ENCODE peak calls at places on chromosome 12, in seven cellular contexts. One of them, this sample, is unnamed. For H3K27me3 and H3K36me3, the result is how much of the 10 kb centered on the place peaks cover.

GRCh38 chr12:49776413-49776812 is 35.1 kb downstream of the TMBIM6 start:
- DNase-seq in Panc1: peak
- DNase-seq in transverse colon: peak
- DNase-seq in body of pancreas: peak
- DNase-seq in heart left ventricle: peak
- DNase-seq in K562: peak
- DNase-seq in DND-41: peak
- DNase-seq in this sample: no peak

GRCh38 chr12:80692114-80692513 is 15.3 kb upstream of the MYF6 start:
- DNase-seq in Panc1: no peak
- DNase-seq in transverse colon: no peak
- DNase-seq in body of pancreas: no peak
- DNase-seq in heart left ventricle: no peak
- DNase-seq in K562: no peak
- DNase-seq in DND-41: no peak
- DNase-seq in this sample: no peak

GRCh38 chr12:1162083-1162760 is 171.2 kb downstream of the ERC1 start:
- DNase-seq in Panc1: no peak
- DNase-seq in transverse colon: no peak
- DNase-seq in body of pancreas: no peak
- DNase-seq in heart left ventricle: no peak
- DNase-seq in K562: no peak
- DNase-seq in DND-41: no peak
- DNase-seq in this sample: no peak

GRCh38 chr12:27284751-27285150 is 40.7 kb downstream of the STK38L start:
- DNase-seq in Panc1: no peak
- DNase-seq in transverse colon: no peak
- DNase-seq in body of pancreas: no peak
- DNase-seq in heart left ventricle: no peak
- DNase-seq in K562: no peak
- DNase-seq in DND-41: no peak
- DNase-seq in this sample: no peak

GRCh38 chr12:2339022-2339431 is 286.2 kb downstream of the CACNA1C start:
- DNase-seq in Panc1: no peak
- DNase-seq in transverse colon: peak
- DNase-seq in body of pancreas: no peak
- DNase-seq in heart left ventricle: no peak
- DNase-seq in K562: no peak
- DNase-seq in DND-41: no peak
- DNase-seq in this sample: no peak

GRCh38 chr12:38157933-38158401 is 158.6 kb upstream of the ALG10B start:
- DNase-seq in Panc1: no peak
- DNase-seq in transverse colon: no peak
- DNase-seq in body of pancreas: no peak
- DNase-seq in heart left ventricle: no peak
- DNase-seq in K562: no peak
- DNase-seq in DND-41: no peak
- DNase-seq in this sample: no peak

GRCh38 chr12:28583771-28584261 is 393.6 kb downstream of the CCDC91 start:
- DNase-seq in Panc1: no peak
- DNase-seq in transverse colon: no peak
- DNase-seq in body of pancreas: no peak
- DNase-seq in heart left ventricle: no peak
- DNase-seq in K562: no peak
- DNase-seq in DND-41: peak
- DNase-seq in this sample: peak

GRCh38 chr12:118055144-118055557 is 5.8 kb downstream of the WSB2 start:
- DNase-seq in Panc1: no peak
- DNase-seq in transverse colon: peak
- DNase-seq in body of pancreas: peak
- DNase-seq in heart left ventricle: no peak
- DNase-seq in K562: peak
- DNase-seq in DND-41: peak
- DNase-seq in this sample: no peak

GRCh38 chr12:76942276-76942675 is 63.5 kb upstream of the CSRP2 start:
- DNase-seq in Panc1: no peak
- DNase-seq in transverse colon: no peak
- DNase-seq in body of pancreas: no peak
- DNase-seq in heart left ventricle: no peak
- DNase-seq in K562: no peak
- DNase-seq in DND-41: no peak
- DNase-seq in this sample: no peak

GRCh38 chr12:116436561-116437249 is 122.5 kb upstream of the MAP1LC3B2 start:
- DNase-seq in Panc1: no peak
- DNase-seq in transverse colon: peak
- DNase-seq in body of pancreas: peak
- DNase-seq in heart left ventricle: no peak
- DNase-seq in K562: no peak
- DNase-seq in DND-41: no peak
- DNase-seq in this sample: no peak

GRCh38 chr12:64729909-64730584 is 29.2 kb downstream of the GNS start:
- DNase-seq in Panc1: no peak
- DNase-seq in transverse colon: no peak
- DNase-seq in body of pancreas: no peak
- DNase-seq in heart left ventricle: no peak
- DNase-seq in K562: no peak
- DNase-seq in DND-41: no peak
- DNase-seq in this sample: no peak

GRCh38 chr12:97575792-97576191 is 113.2 kb downstream of the RMST start:
- DNase-seq in Panc1: no peak
- DNase-seq in transverse colon: no peak
- DNase-seq in body of pancreas: no peak
- DNase-seq in heart left ventricle: no peak
- DNase-seq in K562: no peak
- DNase-seq in DND-41: no peak
- DNase-seq in this sample: no peak

GRCh38 chr12:123364532-123365140 is at the start of gene SBNO1:
- DNase-seq in Panc1: no peak
- DNase-seq in transverse colon: peak
- DNase-seq in body of pancreas: peak
- DNase-seq in heart left ventricle: peak
- DNase-seq in K562: peak
- DNase-seq in DND-41: peak
- DNase-seq in this sample: peak

GRCh38 chr12:79424109-79424721 is 266.5 kb downstream of the PAWR start:
- DNase-seq in Panc1: peak
- DNase-seq in transverse colon: no peak
- DNase-seq in body of pancreas: no peak
- DNase-seq in heart left ventricle: no peak
- DNase-seq in K562: no peak
- DNase-seq in DND-41: no peak
- DNase-seq in this sample: no peak

GRCh38 chr12:46152456-46152855 is 116.4 kb downstream of the SLC38A1 start:
- DNase-seq in Panc1: no peak
- DNase-seq in transverse colon: no peak
- DNase-seq in body of pancreas: no peak
- DNase-seq in heart left ventricle: no peak
- DNase-seq in K562: no peak
- DNase-seq in DND-41: no peak
- DNase-seq in this sample: no peak

GRCh38 chr12:46998811-46999368 is 80.5 kb upstream of the PCED1B start:
- DNase-seq in Panc1: no peak
- DNase-seq in transverse colon: no peak
- DNase-seq in body of pancreas: no peak
- DNase-seq in heart left ventricle: no peak
- DNase-seq in K562: no peak
- DNase-seq in DND-41: no peak
- DNase-seq in this sample: no peak

GRCh38 chr12:106035421-106035820 is 103.3 kb downstream of the NUAK1 start:
- DNase-seq in Panc1: no peak
- DNase-seq in transverse colon: no peak
- DNase-seq in body of pancreas: no peak
- DNase-seq in heart left ventricle: no peak
- DNase-seq in K562: no peak
- DNase-seq in DND-41: no peak
- DNase-seq in this sample: no peak

GRCh38 chr12:1056390-1056789 is 65.4 kb downstream of the ERC1 start:
- DNase-seq in Panc1: no peak
- DNase-seq in transverse colon: no peak
- DNase-seq in body of pancreas: no peak
- DNase-seq in heart left ventricle: no peak
- DNase-seq in K562: no peak
- DNase-seq in DND-41: no peak
- DNase-seq in this sample: no peak

GRCh38 chr12:12919666-12920435 is 28.5 kb downstream of the GPRC5A start:
- DNase-seq in Panc1: no peak
- DNase-seq in transverse colon: no peak
- DNase-seq in body of pancreas: no peak
- DNase-seq in heart left ventricle: no peak
- DNase-seq in K562: no peak
- DNase-seq in DND-41: no peak
- DNase-seq in this sample: no peak

GRCh38 chr12:15562263-15562662 is 226.9 kb downstream of the EPS8 start:
- DNase-seq in Panc1: no peak
- DNase-seq in transverse colon: no peak
- DNase-seq in body of pancreas: no peak
- DNase-seq in heart left ventricle: no peak
- DNase-seq in K562: no peak
- DNase-seq in DND-41: peak
- DNase-seq in this sample: no peak

GRCh38 chr12:100234591-100235304 is 32.1 kb downstream of the DEPDC4 start:
- DNase-seq in Panc1: peak
- DNase-seq in transverse colon: no peak
- DNase-seq in body of pancreas: no peak
- DNase-seq in heart left ventricle: no peak
- DNase-seq in K562: peak
- DNase-seq in DND-41: no peak
- DNase-seq in this sample: no peak

GRCh38 chr12:42422785-42423184 is 96.8 kb downstream of the PPHLN1 start:
- DNase-seq in Panc1: no peak
- DNase-seq in transverse colon: no peak
- DNase-seq in body of pancreas: no peak
- DNase-seq in heart left ventricle: no peak
- DNase-seq in K562: no peak
- DNase-seq in DND-41: no peak
- DNase-seq in this sample: no peak

GRCh38 chr12:42421844-42422779 is 96.1 kb downstream of the PPHLN1 start:
- DNase-seq in Panc1: no peak
- DNase-seq in transverse colon: no peak
- DNase-seq in body of pancreas: no peak
- DNase-seq in heart left ventricle: no peak
- DNase-seq in K562: peak
- DNase-seq in DND-41: no peak
- DNase-seq in this sample: no peak

DNA sequence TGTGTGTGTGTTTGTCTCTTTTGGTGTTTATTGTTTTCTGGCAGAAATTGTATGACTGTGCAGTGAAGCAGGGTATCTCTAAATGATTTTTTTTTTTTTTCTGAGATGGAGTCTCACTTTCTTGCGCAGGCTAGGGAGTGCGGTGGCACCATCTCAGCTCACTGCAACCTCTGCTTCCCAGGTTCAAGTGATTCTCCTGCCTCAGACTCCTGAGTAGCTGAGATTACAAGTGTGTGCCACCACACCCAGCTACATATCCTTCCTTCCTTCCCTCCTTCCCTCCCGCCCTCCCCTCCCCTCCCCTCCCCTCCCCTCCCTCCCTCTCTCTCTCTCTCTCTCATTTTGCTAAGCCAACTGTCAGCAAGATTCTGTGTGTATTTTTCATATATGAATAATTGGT is 94.4 kb downstream of the PPHLN1 start:
- DNase-seq in Panc1: no peak
- DNase-seq in transverse colon: no peak
- DNase-seq in body of pancreas: no peak
- DNase-seq in heart left ventricle: no peak
- DNase-seq in K562: no peak
- DNase-seq in DND-41: no peak
- DNase-seq in this sample: no peak
- H3K27ac ChIP-seq in Panc1: no peak
- H3K27ac ChIP-seq in transverse colon: no peak
- H3K27ac ChIP-seq in body of pancreas: no peak
- H3K27ac ChIP-seq in heart left ventricle: no peak
- H3K27ac ChIP-seq in K562: no peak
- H3K27ac ChIP-seq in DND-41: no peak
- H3K27ac ChIP-seq in this sample: no peak

DNA sequence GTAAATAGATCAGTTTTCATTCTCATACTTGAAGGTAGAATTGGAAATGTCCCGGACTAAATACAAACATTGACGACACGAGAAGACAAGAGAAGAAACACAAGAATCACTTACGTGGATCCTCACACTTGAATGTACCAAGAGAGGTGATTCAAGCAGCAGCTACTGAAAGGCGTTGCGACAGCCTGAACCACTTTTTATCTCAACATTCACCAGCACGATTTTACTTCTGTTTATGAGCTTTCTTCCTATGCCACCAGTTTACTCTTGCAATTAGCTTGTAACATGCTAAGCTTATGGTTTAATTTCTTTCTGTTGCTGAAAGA is 3.5 kb upstream of the FZD10 start:
- DNase-seq in Panc1: no peak
- DNase-seq in transverse colon: no peak
- DNase-seq in body of pancreas: no peak
- DNase-seq in heart left ventricle: no peak
- DNase-seq in K562: no peak
- DNase-seq in DND-41: no peak
- DNase-seq in this sample: no peak
- H3K27me3 ChIP-seq in Panc1: under half
- H3K27me3 ChIP-seq in transverse colon: half or more
- H3K27me3 ChIP-seq in body of pancreas: under half
- H3K27me3 ChIP-seq in heart left ventricle: half or more
- H3K27me3 ChIP-seq in K562: under half
- H3K27me3 ChIP-seq in DND-41: under half
- H3K27me3 ChIP-seq in this sample: under half

DNA sequence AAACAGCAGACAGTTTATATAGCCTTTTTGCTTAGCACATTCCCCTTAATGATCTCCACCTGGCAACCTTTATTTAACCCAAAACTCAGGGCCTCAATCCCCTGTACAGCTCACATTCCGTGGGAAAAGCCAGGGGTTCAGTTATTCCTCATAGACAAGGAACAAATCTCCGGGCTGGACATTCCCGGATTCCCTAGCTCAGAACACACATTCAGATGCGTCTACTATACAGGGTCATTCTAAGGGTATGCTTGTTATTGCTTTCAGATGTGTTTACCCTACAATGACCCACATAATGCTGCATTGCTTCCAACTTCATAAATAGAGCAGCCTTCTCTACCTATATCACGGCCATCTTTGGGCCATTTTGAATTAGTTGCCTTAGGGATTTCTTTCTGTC is 73.9 kb upstream of the DCN start:
- DNase-seq in Panc1: no peak
- DNase-seq in transverse colon: no peak
- DNase-seq in body of pancreas: no peak
- DNase-seq in heart left ventricle: no peak
- DNase-seq in K562: no peak
- DNase-seq in DND-41: no peak
- DNase-seq in this sample: no peak
- H3K36me3 ChIP-seq in Panc1: under half
- H3K36me3 ChIP-seq in transverse colon: under half
- H3K36me3 ChIP-seq in body of pancreas: under half
- H3K36me3 ChIP-seq in heart left ventricle: under half
- H3K36me3 ChIP-seq in K562: under half
- H3K36me3 ChIP-seq in DND-41: under half
- H3K36me3 ChIP-seq in this sample: under half

DNA sequence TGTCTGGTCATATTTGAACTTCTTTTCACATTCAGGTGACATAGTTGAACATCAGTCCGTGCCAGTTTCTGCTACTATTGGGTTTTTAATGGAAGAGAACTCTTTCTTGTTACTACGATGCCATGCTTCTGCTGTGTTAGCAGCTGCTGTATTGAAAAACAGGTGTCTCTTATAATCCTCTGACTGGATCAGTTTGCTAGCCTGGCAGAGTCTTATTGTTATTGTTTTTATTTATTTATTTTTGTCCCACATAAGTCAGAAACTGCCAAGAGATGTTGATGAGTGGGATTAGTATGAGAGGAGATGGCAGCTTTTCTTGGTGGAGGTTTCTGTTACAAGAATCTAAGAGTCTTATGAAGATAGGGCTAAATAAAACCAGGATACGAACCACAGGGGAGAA is 14.6 kb downstream of the ETV6 start:
- DNase-seq in Panc1: no peak
- DNase-seq in transverse colon: no peak
- DNase-seq in body of pancreas: no peak
- DNase-seq in heart left ventricle: no peak
- DNase-seq in K562: no peak
- DNase-seq in DND-41: no peak
- DNase-seq in this sample: no peak
- H3K27ac ChIP-seq in Panc1: no peak
- H3K27ac ChIP-seq in transverse colon: no peak
- H3K27ac ChIP-seq in body of pancreas: no peak
- H3K27ac ChIP-seq in heart left ventricle: peak
- H3K27ac ChIP-seq in K562: no peak
- H3K27ac ChIP-seq in DND-41: no peak
- H3K27ac ChIP-seq in this sample: no peak

This sample was measured in keratinocyte.